ENCODE peak calls at places on chromosome 2, in four cellular contexts. G is breast epithelium, Z is non-pigmented ciliary epithelial cell, Q is COR-L47. E is an unnamed sample.

GRCh38 chr2:20516646-20517341 is 69.9 kb downstream of the RHOB start:
- DNase-seq in G (peak), Z (no peak), Q (no peak), E (no peak)

GRCh38 chr2:241309684-241310117 is 5.8 kb downstream of the HDLBP start:
- DNase-seq in G (no peak), Z (no peak), Q (no peak), E (no peak)

GRCh38 chr2:227706859-227707258 is 11.0 kb downstream of the SLC19A3 start:
- DNase-seq in G (no peak), Z (no peak), Q (no peak), E (no peak)

GRCh38 chr2:172092716-172093415 is 7.6 kb downstream of the DLX1 start:
- DNase-seq in G (no peak), Z (no peak), Q (no peak), E (no peak)

GRCh38 chr2:27831279-27832050 is 58.7 kb downstream of the RBKS start:
- DNase-seq in G (no peak), Z (no peak), Q (no peak), E (no peak)

GRCh38 chr2:239165206-239165831 is 235.5 kb downstream of the HDAC4 start:
- DNase-seq in G (no peak), Z (no peak), Q (no peak), E (no peak)

GRCh38 chr2:118176601-118177000 is 88.3 kb downstream of the INSIG2 start:
- DNase-seq in G (no peak), Z (no peak), Q (no peak), E (no peak)

GRCh38 chr2:27954261-27954673 is 63.7 kb downstream of the BABAM2 start:
- DNase-seq in G (no peak), Z (no peak), Q (no peak), E (no peak)

GRCh38 chr2:42424033-42424432 is 63.0 kb upstream of the COX7A2L start:
- DNase-seq in G (no peak), Z (peak), Q (no peak), E (no peak)